ENCODE peak calls at places on chromosomes 16 and 17, in seven cellular contexts. One of them, this sample, is unnamed. For H3K4me1, the result is how much of the 10 kb centered on the place peaks cover.

GRCh38 chr16:73143681-73144370 is 95.9 kb upstream of the ZFHX3 start:
- DNase-seq in mesendoderm: no peak
- DNase-seq in trophoblast cell: no peak
- DNase-seq in IMR-90: no peak
- DNase-seq in H1: no peak
- DNase-seq in neuronal stem cell: no peak
- DNase-seq in mesenchymal stem cell: no peak
- DNase-seq in this sample: no peak

GRCh38 chr17:17535957-17536356 is 39.8 kb upstream of the RASD1 start:
- DNase-seq in mesendoderm: no peak
- DNase-seq in trophoblast cell: no peak
- DNase-seq in IMR-90: peak
- DNase-seq in H1: no peak
- DNase-seq in neuronal stem cell: no peak
- DNase-seq in mesenchymal stem cell: no peak
- DNase-seq in this sample: no peak

GRCh38 chr17:41810659-41811548 is 845 bp downstream of the P3H4 start:
- DNase-seq in mesendoderm: peak
- DNase-seq in trophoblast cell: no peak
- DNase-seq in IMR-90: no peak
- DNase-seq in H1: no peak
- DNase-seq in neuronal stem cell: no peak
- DNase-seq in mesenchymal stem cell: peak
- DNase-seq in this sample: peak

GRCh38 chr17:45813051-45813731 is 29.1 kb downstream of the CRHR1 start:
- DNase-seq in mesendoderm: peak
- DNase-seq in trophoblast cell: no peak
- DNase-seq in IMR-90: no peak
- DNase-seq in H1: peak
- DNase-seq in neuronal stem cell: peak
- DNase-seq in mesenchymal stem cell: peak
- DNase-seq in this sample: peak

GRCh38 chr17:49106366-49107210 is 26.0 kb upstream of the B4GALNT2 start:
- DNase-seq in mesendoderm: peak
- DNase-seq in trophoblast cell: peak
- DNase-seq in IMR-90: peak
- DNase-seq in H1: no peak
- DNase-seq in neuronal stem cell: no peak
- DNase-seq in mesenchymal stem cell: peak
- DNase-seq in this sample: no peak

GRCh38 chr16:65698943-65699342 is 577.1 kb upstream of the CDH11 start:
- DNase-seq in mesendoderm: peak
- DNase-seq in trophoblast cell: no peak
- DNase-seq in IMR-90: no peak
- DNase-seq in H1: no peak
- DNase-seq in neuronal stem cell: no peak
- DNase-seq in mesenchymal stem cell: peak
- DNase-seq in this sample: no peak

GRCh38 chr16:1870365-1871082 is 1.4 kb downstream of the MEIOB start:
- DNase-seq in mesendoderm: no peak
- DNase-seq in trophoblast cell: peak
- DNase-seq in IMR-90: peak
- DNase-seq in H1: no peak
- DNase-seq in neuronal stem cell: no peak
- DNase-seq in mesenchymal stem cell: peak
- DNase-seq in this sample: no peak

GRCh38 chr16:71474864-71475263 is 12.8 kb upstream of the ZNF23 start:
- DNase-seq in mesendoderm: no peak
- DNase-seq in trophoblast cell: peak
- DNase-seq in IMR-90: peak
- DNase-seq in H1: no peak
- DNase-seq in neuronal stem cell: no peak
- DNase-seq in mesenchymal stem cell: peak
- DNase-seq in this sample: no peak

GRCh38 chr16:51624083-51624775 is 473.2 kb upstream of the SALL1 start:
- DNase-seq in mesendoderm: no peak
- DNase-seq in trophoblast cell: no peak
- DNase-seq in IMR-90: no peak
- DNase-seq in H1: no peak
- DNase-seq in neuronal stem cell: no peak
- DNase-seq in mesenchymal stem cell: peak
- DNase-seq in this sample: no peak

GRCh38 chr17:83178533-83179201 is 99.3 kb downstream of the METRNL start:
- DNase-seq in mesendoderm: no peak
- DNase-seq in trophoblast cell: no peak
- DNase-seq in IMR-90: no peak
- DNase-seq in H1: no peak
- DNase-seq in neuronal stem cell: no peak
- DNase-seq in mesenchymal stem cell: no peak
- DNase-seq in this sample: peak

GRCh38 chr17:76092526-76093413 is 10.8 kb downstream of the EXOC7 start:
- DNase-seq in mesendoderm: no peak
- DNase-seq in trophoblast cell: no peak
- DNase-seq in IMR-90: no peak
- DNase-seq in H1: no peak
- DNase-seq in neuronal stem cell: no peak
- DNase-seq in mesenchymal stem cell: no peak
- DNase-seq in this sample: peak

GRCh38 chr16:55605756-55606155 is 39.3 kb downstream of the CAPNS2 start:
- DNase-seq in mesendoderm: no peak
- DNase-seq in trophoblast cell: no peak
- DNase-seq in IMR-90: no peak
- DNase-seq in H1: no peak
- DNase-seq in neuronal stem cell: no peak
- DNase-seq in mesenchymal stem cell: no peak
- DNase-seq in this sample: no peak

GRCh38 chr17:78883090-78883532 is 19.9 kb downstream of the CEP295NL start:
- DNase-seq in mesendoderm: peak
- DNase-seq in trophoblast cell: no peak
- DNase-seq in IMR-90: peak
- DNase-seq in H1: no peak
- DNase-seq in neuronal stem cell: no peak
- DNase-seq in mesenchymal stem cell: peak
- DNase-seq in this sample: no peak

GRCh38 chr17:39676198-39676819 is 8.1 kb downstream of the PNMT start:
- DNase-seq in mesendoderm: no peak
- DNase-seq in trophoblast cell: no peak
- DNase-seq in IMR-90: no peak
- DNase-seq in H1: no peak
- DNase-seq in neuronal stem cell: no peak
- DNase-seq in mesenchymal stem cell: no peak
- DNase-seq in this sample: no peak

DNA sequence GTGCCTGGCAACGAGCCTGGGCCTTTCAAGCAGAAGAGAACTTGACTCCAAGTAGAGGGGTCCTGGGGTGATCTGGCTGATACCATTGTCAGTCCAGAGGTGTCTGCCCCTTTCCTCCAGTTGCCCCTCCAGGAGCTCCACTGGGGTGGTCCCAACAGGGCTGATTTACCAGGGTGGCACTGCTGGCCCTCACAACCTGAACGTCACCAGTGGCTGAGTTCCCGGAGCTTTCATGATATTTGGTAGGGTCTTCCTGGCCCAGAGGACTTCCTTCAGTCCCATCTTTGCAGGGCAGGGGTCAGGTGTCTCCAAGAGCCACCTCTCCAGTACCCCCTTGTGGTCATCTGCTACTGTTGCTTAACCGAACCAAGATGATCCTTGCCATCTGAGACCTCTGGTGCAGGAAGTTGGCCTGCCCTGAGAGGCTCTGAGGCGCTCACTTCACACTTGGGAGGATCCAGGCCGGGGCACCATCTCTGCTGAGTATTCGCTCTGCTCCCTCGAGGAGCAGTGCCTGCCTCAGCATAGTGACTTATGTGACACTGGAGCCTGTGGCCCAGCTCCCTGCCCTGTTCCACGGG is 3.5 kb downstream of the LIMD2 start:
- DNase-seq in mesendoderm: peak
- DNase-seq in trophoblast cell: peak
- DNase-seq in IMR-90: no peak
- DNase-seq in H1: no peak
- DNase-seq in neuronal stem cell: peak
- DNase-seq in mesenchymal stem cell: peak
- DNase-seq in this sample: peak
- H3K4me2 ChIP-seq in mesendoderm: no peak
- H3K4me2 ChIP-seq in trophoblast cell: no peak
- H3K4me2 ChIP-seq in IMR-90: no peak
- H3K4me2 ChIP-seq in H1: no peak
- H3K4me2 ChIP-seq in neuronal stem cell: no peak
- H3K4me2 ChIP-seq in mesenchymal stem cell: no peak
- H3K4me2 ChIP-seq in this sample: no peak

GRCh38 chr16:85458952-85459351 is 154.2 kb upstream of the GSE1 start:
- DNase-seq in mesendoderm: no peak
- DNase-seq in trophoblast cell: no peak
- DNase-seq in IMR-90: no peak
- DNase-seq in H1: no peak
- DNase-seq in neuronal stem cell: no peak
- DNase-seq in mesenchymal stem cell: no peak
- DNase-seq in this sample: no peak

GRCh38 chr16:85459529-85460251 is 153.4 kb upstream of the GSE1 start:
- DNase-seq in mesendoderm: no peak
- DNase-seq in trophoblast cell: no peak
- DNase-seq in IMR-90: no peak
- DNase-seq in H1: no peak
- DNase-seq in neuronal stem cell: no peak
- DNase-seq in mesenchymal stem cell: peak
- DNase-seq in this sample: no peak

GRCh38 chr16:85455534-85455933 is 157.6 kb upstream of the GSE1 start:
- DNase-seq in mesendoderm: no peak
- DNase-seq in trophoblast cell: no peak
- DNase-seq in IMR-90: no peak
- DNase-seq in H1: no peak
- DNase-seq in neuronal stem cell: no peak
- DNase-seq in mesenchymal stem cell: no peak
- DNase-seq in this sample: no peak

GRCh38 chr16:85454171-85454883 is 158.8 kb upstream of the GSE1 start:
- DNase-seq in mesendoderm: no peak
- DNase-seq in trophoblast cell: no peak
- DNase-seq in IMR-90: no peak
- DNase-seq in H1: no peak
- DNase-seq in neuronal stem cell: no peak
- DNase-seq in mesenchymal stem cell: no peak
- DNase-seq in this sample: no peak

GRCh38 chr16:85457366-85457765 is 155.8 kb upstream of the GSE1 start:
- DNase-seq in mesendoderm: no peak
- DNase-seq in trophoblast cell: peak
- DNase-seq in IMR-90: no peak
- DNase-seq in H1: no peak
- DNase-seq in neuronal stem cell: no peak
- DNase-seq in mesenchymal stem cell: no peak
- DNase-seq in this sample: no peak
- H3K4me1 ChIP-seq in mesendoderm: under half
- H3K4me1 ChIP-seq in trophoblast cell: under half
- H3K4me1 ChIP-seq in IMR-90: under half
- H3K4me1 ChIP-seq in H1: under half
- H3K4me1 ChIP-seq in neuronal stem cell: under half
- H3K4me1 ChIP-seq in mesenchymal stem cell: half or more
- H3K4me1 ChIP-seq in this sample: under half

GRCh38 chr17:37678036-37678435 is 34.8 kb upstream of the DDX52 start:
- DNase-seq in mesendoderm: no peak
- DNase-seq in trophoblast cell: no peak
- DNase-seq in IMR-90: no peak
- DNase-seq in H1: no peak
- DNase-seq in neuronal stem cell: no peak
- DNase-seq in mesenchymal stem cell: no peak
- DNase-seq in this sample: no peak

GRCh38 chr17:37683454-37683984 is 40.3 kb upstream of the DDX52 start:
- DNase-seq in mesendoderm: no peak
- DNase-seq in trophoblast cell: no peak
- DNase-seq in IMR-90: no peak
- DNase-seq in H1: no peak
- DNase-seq in neuronal stem cell: no peak
- DNase-seq in mesenchymal stem cell: no peak
- DNase-seq in this sample: no peak

GRCh38 chr17:37676115-37676925 is 33.1 kb upstream of the DDX52 start:
- DNase-seq in mesendoderm: no peak
- DNase-seq in trophoblast cell: no peak
- DNase-seq in IMR-90: peak
- DNase-seq in H1: no peak
- DNase-seq in neuronal stem cell: no peak
- DNase-seq in mesenchymal stem cell: peak
- DNase-seq in this sample: no peak

DNA sequence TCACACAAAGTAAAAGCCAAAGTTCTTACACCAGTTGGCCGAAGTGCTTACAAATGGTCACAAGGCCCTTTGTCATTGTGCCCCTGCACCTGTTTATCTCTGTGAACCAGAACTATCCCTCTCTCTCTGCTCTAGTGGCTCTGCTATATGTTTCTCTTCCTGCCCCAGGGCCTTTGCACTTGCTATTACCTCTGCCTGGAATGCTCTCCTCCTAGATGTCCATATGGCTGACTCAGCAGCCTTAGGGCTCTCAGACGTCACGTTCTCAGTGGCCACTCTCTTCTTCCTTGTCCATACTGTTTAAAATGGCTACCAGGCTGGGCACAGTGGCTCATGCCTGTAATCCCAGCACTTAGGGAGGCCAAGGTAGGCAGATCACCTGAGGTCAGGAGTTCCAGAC is 38.8 kb upstream of the DDX52 start:
- DNase-seq in mesendoderm: no peak
- DNase-seq in trophoblast cell: peak
- DNase-seq in IMR-90: no peak
- DNase-seq in H1: no peak
- DNase-seq in neuronal stem cell: no peak
- DNase-seq in mesenchymal stem cell: no peak
- DNase-seq in this sample: no peak
- H3K18ac ChIP-seq in mesendoderm: no peak
- H3K18ac ChIP-seq in trophoblast cell: no peak
- H3K18ac ChIP-seq in IMR-90: no peak
- H3K18ac ChIP-seq in H1: no peak
- H3K18ac ChIP-seq in neuronal stem cell: no peak
- H3K18ac ChIP-seq in mesenchymal stem cell: no peak
- H3K18ac ChIP-seq in this sample: no peak

DNA sequence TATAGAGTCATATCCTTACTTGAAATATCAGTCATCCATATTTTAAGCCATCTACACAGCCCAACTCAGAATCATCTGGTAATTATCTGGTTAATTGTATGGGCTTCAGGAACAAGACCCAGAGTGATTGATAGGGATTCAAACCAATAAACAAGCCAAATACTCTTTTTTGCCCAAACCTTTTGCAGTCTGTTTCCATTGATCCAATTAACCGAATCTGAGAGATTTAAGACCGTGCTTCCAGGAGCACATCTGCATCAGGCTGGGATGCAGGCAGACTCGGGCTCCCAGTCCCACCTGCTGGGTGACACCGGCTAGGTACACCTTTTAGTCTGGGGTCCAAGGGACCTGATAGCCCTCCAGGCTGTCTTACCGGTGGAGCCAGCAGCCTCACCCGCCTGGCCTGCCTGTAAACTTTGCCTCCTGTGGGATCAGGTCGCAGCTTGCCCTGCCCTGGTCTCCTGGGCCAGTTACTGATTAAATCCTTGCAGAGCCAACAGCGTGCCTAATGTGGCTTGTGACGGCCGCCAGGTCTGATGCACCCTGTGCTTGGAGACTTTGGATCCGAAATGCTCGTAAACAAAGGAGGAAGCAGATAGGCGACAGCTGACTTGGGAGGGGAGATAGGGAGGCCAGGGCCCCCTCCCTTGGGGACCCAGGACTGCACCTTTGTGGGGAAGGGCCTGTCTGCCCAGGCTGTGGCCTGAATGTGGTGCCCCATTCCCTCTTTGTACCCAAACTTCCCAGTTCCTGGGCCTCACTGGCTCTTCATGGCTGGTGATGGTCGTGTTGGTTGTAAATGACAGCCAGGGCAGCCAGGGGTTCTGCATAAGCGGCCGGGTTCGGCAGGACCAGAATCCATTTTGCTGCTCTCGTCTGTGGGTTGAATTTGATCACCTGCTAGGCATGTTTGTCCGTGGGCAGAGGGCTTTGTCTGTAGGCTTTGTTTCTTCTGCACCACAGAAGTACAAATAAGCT is 3.8 kb downstream of the CMIP start:
- DNase-seq in mesendoderm: no peak
- DNase-seq in trophoblast cell: no peak
- DNase-seq in IMR-90: no peak
- DNase-seq in H1: no peak
- DNase-seq in neuronal stem cell: no peak
- DNase-seq in mesenchymal stem cell: no peak
- DNase-seq in this sample: no peak
- H3K4me2 ChIP-seq in mesendoderm: peak
- H3K4me2 ChIP-seq in trophoblast cell: peak
- H3K4me2 ChIP-seq in IMR-90: no peak
- H3K4me2 ChIP-seq in H1: peak
- H3K4me2 ChIP-seq in neuronal stem cell: no peak
- H3K4me2 ChIP-seq in mesenchymal stem cell: peak
- H3K4me2 ChIP-seq in this sample: no peak

This sample was measured in H9.